ENCODE peak calls at places on chromosomes 1 and 21, in eight cellular contexts. Q is CD8-positive, alpha-beta T cell; D is Peyer's patch; R is WTC11; H is GM12865; P is heart left ventricle; A is endodermal cell; B is Calu3. X is an unnamed sample.

GRCh38 chr1:187626056-187626455 is 797.3 kb downstream of the PLA2G4A start:
- DNase-seq in R (no peak), P (no peak), D (no peak), B (no peak), A (peak), H (peak), Q (no peak), X (no peak)

GRCh38 chr1:30110826-30111225 is 612.6 kb downstream of the MATN1 start:
- DNase-seq in P (no peak), H (no peak), R (no peak), B (no peak), A (no peak), D (no peak), Q (no peak), X (no peak)

GRCh38 chr1:57770236-57770635 is 346.4 kb upstream of the DAB1 start:
- DNase-seq in D (no peak), R (no peak), A (no peak), P (no peak), B (no peak), Q (no peak), H (no peak), X (no peak)

GRCh38 chr1:44881011-44881632 is 38.1 kb upstream of the PTCH2 start:
- DNase-seq in P (peak), H (no peak), Q (no peak), D (no peak), B (no peak), R (no peak), A (no peak), X (no peak)

GRCh38 chr1:243549108-243549507 is 293.3 kb downstream of the SDCCAG8 start:
- DNase-seq in A (no peak), H (no peak), B (peak), P (no peak), Q (no peak), D (no peak), R (no peak), X (no peak)

GRCh38 chr1:76625887-76626286 is 241.4 kb upstream of the ST6GALNAC5 start:
- DNase-seq in H (no peak), Q (no peak), D (no peak), R (no peak), P (no peak), A (no peak), B (no peak), X (no peak)

GRCh38 chr21:41418956-41419680 is 6.9 kb upstream of the MX1 start:
- DNase-seq in Q (no peak), P (no peak), R (no peak), A (peak), D (no peak), B (no peak), H (no peak), X (no peak)

GRCh38 chr1:57597036-57597435 is 173.2 kb upstream of the DAB1 start:
- DNase-seq in Q (no peak), B (no peak), P (no peak), A (peak), R (no peak), H (no peak), D (no peak), X (no peak)

GRCh38 chr1:97046765-97047411 is 325.3 kb downstream of the PTBP2 start:
- DNase-seq in A (no peak), P (no peak), Q (no peak), B (no peak), R (no peak), H (peak), D (no peak), X (no peak)

GRCh38 chr1:7578206-7578605 is 192.9 kb upstream of the VAMP3 start:
- DNase-seq in A (no peak), B (no peak), H (no peak), D (no peak), Q (no peak), P (no peak), R (no peak), X (no peak)

GRCh38 chr21:38679531-38679930 is 126.2 kb upstream of the ETS2 start:
- DNase-seq in H (peak), A (no peak), Q (no peak), R (no peak), B (no peak), P (no peak), D (no peak), X (no peak)

GRCh38 chr1:205515781-205516253 is 11.3 kb downstream of the CDK18 start:
- DNase-seq in R (no peak), B (no peak), P (peak), D (no peak), A (peak), Q (no peak), H (no peak), X (no peak)

GRCh38 chr1:1082239-1083180 is 8.4 kb upstream of the RNF223 start:
- DNase-seq in D (no peak), Q (no peak), B (no peak), A (peak), P (peak), R (no peak), H (no peak), X (no peak)

GRCh38 chr1:39082811-39083576 is 56.8 kb downstream of the NDUFS5 start:
- DNase-seq in R (no peak), B (no peak), P (no peak), D (no peak), Q (no peak), H (no peak), A (no peak), X (no peak)

GRCh38 chr1:59150537-59151386 is 146.1 kb upstream of the FGGY start:
- DNase-seq in P (peak), H (peak), B (no peak), Q (no peak), A (peak), D (peak), R (no peak), X (no peak)

GRCh38 chr1:42913426-42914091 is 45.1 kb downstream of the SLC2A1 start:
- DNase-seq in H (peak), A (peak), B (peak), Q (peak), R (peak), P (no peak), D (peak), X (peak)

GRCh38 chr21:39633770-39634181 is 21.0 kb downstream of the B3GALT5 start:
- DNase-seq in H (no peak), P (no peak), A (no peak), Q (no peak), B (peak), D (no peak), R (no peak), X (no peak)

GRCh38 chr1:66648896-66649597 is 103.2 kb upstream of the DYNLT5 start:
- DNase-seq in A (no peak), D (no peak), P (no peak), Q (no peak), H (peak), B (no peak), R (no peak), X (no peak)

GRCh38 chr1:19306941-19307340 is 5.0 kb downstream of the AKR7A2 start:
- DNase-seq in B (no peak), Q (no peak), D (no peak), P (no peak), A (no peak), R (no peak), H (no peak), X (no peak)

GRCh38 chr1:180358649-180359048 is 128.6 kb downstream of the LHX4 start:
- DNase-seq in Q (no peak), H (no peak), P (peak), D (no peak), B (no peak), A (no peak), R (no peak), X (no peak)

GRCh38 chr1:8137406-8138244 is 111.5 kb upstream of the ERRFI1 start:
- DNase-seq in R (no peak), D (no peak), B (peak), A (no peak), Q (no peak), H (no peak), P (peak), X (no peak)

GRCh38 chr1:168428063-168428731 is 115.6 kb downstream of the XCL2 start:
- DNase-seq in B (no peak), Q (no peak), D (no peak), R (peak), H (no peak), A (peak), P (peak), X (no peak)

GRCh38 chr1:175530167-175530566 is 213.2 kb downstream of the TNR start:
- DNase-seq in P (no peak), B (no peak), A (peak), R (peak), H (no peak), Q (no peak), D (no peak), X (no peak)

GRCh38 chr21:44530903-44531605 is 8.9 kb downstream of the KRTAP10-1 start:
- DNase-seq in P (no peak), Q (peak), A (peak), B (no peak), H (no peak), D (no peak), R (peak), X (no peak)

GRCh38 chr1:184973308-184974085 is 811 bp downstream of the NIBAN1 start:
- DNase-seq in Q (no peak), P (peak), R (peak), D (peak), A (peak), H (peak), B (peak), X (peak)

GRCh38 chr1:19062258-19063029 is 106.0 kb upstream of the IFFO2 start:
- DNase-seq in A (no peak), Q (no peak), P (no peak), B (no peak), D (no peak), R (no peak), H (peak), X (no peak)

GRCh38 chr1:34871443-34872132 is 12.0 kb upstream of the SMIM12 start:
- DNase-seq in B (no peak), D (no peak), R (no peak), Q (no peak), A (peak), P (no peak), H (no peak), X (no peak)

DNA sequence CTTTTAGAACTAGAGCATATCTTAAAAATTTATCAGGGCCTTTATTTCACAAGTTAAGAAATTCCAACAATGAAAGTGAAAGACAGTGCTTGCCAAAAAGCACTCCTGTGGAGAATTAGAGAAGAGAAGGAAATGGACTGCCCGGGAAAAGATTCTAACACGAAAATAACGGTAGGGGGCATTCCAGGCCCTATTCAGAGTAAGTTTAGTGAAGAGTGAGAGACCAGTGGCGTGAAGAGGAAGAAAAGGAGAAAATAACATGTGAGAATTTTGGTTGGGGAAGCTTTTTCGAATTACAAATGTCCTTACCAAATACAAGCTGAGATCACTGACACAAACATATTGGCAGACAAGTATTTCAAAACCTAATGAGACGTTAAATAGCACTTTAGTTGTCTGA is 38.4 kb upstream of the RBM34 start:
- DNase-seq in A (peak), P (no peak), Q (no peak), H (peak), B (no peak), D (no peak), R (peak), X (peak)
- TF ChIP-seq CTCF in A (peak), P (no peak), Q (no peak), H (peak), B (no peak), D (no peak), R (no peak), X (peak)

GRCh38 chr21:45970674-45971486 is 10.7 kb upstream of the COL6A1 start:
- DNase-seq in H (no peak), Q (peak), D (no peak), P (no peak), A (peak), B (peak), R (peak), X (peak)
- TF ChIP-seq CTCF in H (peak), Q (peak), D (peak), P (peak), A (peak), B (peak), R (peak), X (peak)

GRCh38 chr1:154347961-154348360 is 22.6 kb downstream of the ATP8B2 start:
- DNase-seq in B (no peak), R (no peak), D (no peak), Q (no peak), A (no peak), H (no peak), P (no peak), X (no peak)

GRCh38 chr1:154350383-154350782 is 25.1 kb downstream of the ATP8B2 start:
- DNase-seq in H (no peak), Q (no peak), A (peak), B (no peak), D (no peak), P (no peak), R (peak), X (no peak)

GRCh38 chr1:154349121-154349520 is 23.8 kb downstream of the ATP8B2 start:
- DNase-seq in R (no peak), H (no peak), B (no peak), D (no peak), P (no peak), Q (no peak), A (peak), X (no peak)

GRCh38 chr1:154346276-154346914 is 21.1 kb downstream of the ATP8B2 start:
- DNase-seq in A (no peak), H (no peak), R (no peak), B (no peak), D (no peak), P (no peak), Q (no peak), X (no peak)

DNA sequence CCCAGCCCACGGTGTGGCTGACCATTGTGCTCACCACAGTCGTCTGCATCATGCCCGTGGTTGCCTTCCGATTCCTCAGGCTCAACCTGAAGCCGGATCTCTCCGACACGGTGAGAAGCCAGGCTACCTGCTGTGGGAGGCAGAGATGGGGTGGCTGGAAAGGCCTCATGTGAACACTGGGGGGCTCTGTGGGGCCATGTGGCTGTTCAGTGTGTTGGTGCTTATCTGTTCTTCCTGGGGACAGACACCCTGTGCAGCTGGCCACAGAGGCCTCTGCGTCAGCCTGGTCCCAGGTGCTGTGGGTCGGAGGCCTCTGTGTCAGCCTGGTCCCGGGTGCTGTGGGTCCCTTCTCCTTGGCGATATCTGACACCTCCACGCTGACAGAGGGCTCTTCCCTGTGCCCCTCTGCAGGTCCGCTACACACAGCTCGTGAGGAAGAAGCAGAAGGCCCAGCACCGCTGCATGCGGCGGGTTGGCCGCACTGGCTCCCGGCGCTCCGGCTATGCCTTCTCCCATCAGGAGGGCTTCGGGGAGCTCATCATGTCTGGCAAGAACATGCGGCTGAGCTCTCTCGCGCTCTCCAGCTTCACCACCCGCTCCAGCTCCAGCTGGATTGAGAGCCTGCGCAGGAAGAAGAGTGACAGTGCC is 23.2 kb downstream of the ATP8B2 start:
- DNase-seq in H (no peak), P (no peak), D (no peak), R (no peak), Q (no peak), A (peak), B (peak), X (no peak)
- TF ChIP-seq CTCF in H (no peak), P (no peak), D (no peak), R (no peak), Q (no peak), A (no peak), B (peak), X (no peak)

GRCh38 chr1:176877557-176877956 is 287.0 kb downstream of the ASTN1 start:
- DNase-seq in H (no peak), Q (no peak), P (no peak), B (no peak), R (no peak), A (no peak), D (no peak), X (no peak)

GRCh38 chr1:176880954-176881595 is 283.4 kb downstream of the ASTN1 start:
- DNase-seq in B (peak), H (peak), A (peak), P (peak), R (peak), Q (no peak), D (peak), X (peak)

GRCh38 chr1:176879784-176880620 is 284.5 kb downstream of the ASTN1 start:
- DNase-seq in B (no peak), Q (no peak), A (no peak), D (no peak), R (no peak), H (no peak), P (no peak), X (no peak)

GRCh38 chr1:176876966-176877515 is 287.5 kb downstream of the ASTN1 start:
- DNase-seq in B (no peak), D (no peak), H (no peak), A (no peak), Q (no peak), P (no peak), R (no peak), X (no peak)

GRCh38 chr1:176878750-176879536 is 285.6 kb downstream of the ASTN1 start:
- DNase-seq in B (no peak), P (no peak), A (peak), D (no peak), R (peak), H (no peak), Q (no peak), X (no peak)
- TF ChIP-seq CTCF in B (no peak), P (no peak), A (peak), D (no peak), R (no peak), H (peak), Q (no peak), X (peak)

GRCh38 chr1:194469282-194469681 is 1282.9 kb upstream of the B3GALT2 start:
- DNase-seq in D (no peak), A (no peak), H (no peak), R (no peak), Q (no peak), P (no peak), B (no peak), X (no peak)

GRCh38 chr1:194466706-194467105 is 1280.3 kb upstream of the B3GALT2 start:
- DNase-seq in Q (no peak), P (no peak), D (no peak), B (no peak), R (no peak), A (no peak), H (no peak), X (no peak)
- TF ChIP-seq CTCF in Q (no peak), P (peak), D (no peak), B (peak), R (no peak), A (peak), H (no peak), X (peak)

GRCh38 chr1:156020293-156021086 is at the start of gene SSR2:
- DNase-seq in A (peak), Q (peak), R (peak), H (peak), D (peak), P (peak), B (peak), X (peak)

GRCh38 chr1:156021087-156021416 is 301 bp upstream of the SSR2 start:
- DNase-seq in D (no peak), B (no peak), A (no peak), R (no peak), Q (no peak), H (no peak), P (no peak), X (no peak)

GRCh38 chr1:156021954-156022353 is 1.2 kb upstream of the SSR2 start:
- DNase-seq in R (no peak), A (no peak), D (no peak), B (no peak), P (no peak), Q (no peak), H (no peak), X (no peak)

GRCh38 chr1:156026588-156026987 is 5.8 kb upstream of the SSR2 start:
- DNase-seq in Q (no peak), B (no peak), R (no peak), H (no peak), A (no peak), P (no peak), D (no peak), X (no peak)

GRCh38 chr1:156025873-156026272 is 5.1 kb upstream of the SSR2 start:
- DNase-seq in B (peak), Q (peak), D (no peak), R (peak), A (peak), H (peak), P (peak), X (peak)
- TF ChIP-seq CTCF in B (peak), Q (peak), D (no peak), R (no peak), A (peak), H (peak), P (peak), X (peak)

GRCh38 chr1:90579212-90579802 is 137.8 kb downstream of the BARHL2 start:
- DNase-seq in D (no peak), P (no peak), H (peak), Q (no peak), R (no peak), B (no peak), A (no peak), X (no peak)
- TF ChIP-seq CTCF in D (peak), P (peak), H (peak), Q (peak), R (peak), B (peak), A (peak), X (peak)

GRCh38 chr1:226660410-226661182 is 78.5 kb downstream of the ITPKB start:
- DNase-seq in A (no peak), H (no peak), R (no peak), P (peak), D (no peak), Q (peak), B (no peak), X (no peak)

GRCh38 chr1:226663327-226663704 is 75.8 kb downstream of the ITPKB start:
- DNase-seq in P (no peak), Q (no peak), H (no peak), A (no peak), R (no peak), D (no peak), B (no peak), X (no peak)

GRCh38 chr1:226661271-226661670 is 77.8 kb downstream of the ITPKB start:
- DNase-seq in Q (peak), B (no peak), P (no peak), H (no peak), D (no peak), R (no peak), A (no peak), X (no peak)

GRCh38 chr1:226662704-226663326 is 76.3 kb downstream of the ITPKB start:
- DNase-seq in Q (peak), B (peak), H (peak), D (peak), P (peak), R (no peak), A (peak), X (no peak)

GRCh38 chr1:226661965-226662364 is 77.1 kb downstream of the ITPKB start:
- DNase-seq in H (no peak), P (no peak), A (no peak), R (no peak), B (no peak), Q (peak), D (no peak), X (no peak)
- TF ChIP-seq CTCF in H (no peak), P (no peak), A (peak), R (no peak), B (no peak), Q (no peak), D (no peak), X (no peak)

DNA sequence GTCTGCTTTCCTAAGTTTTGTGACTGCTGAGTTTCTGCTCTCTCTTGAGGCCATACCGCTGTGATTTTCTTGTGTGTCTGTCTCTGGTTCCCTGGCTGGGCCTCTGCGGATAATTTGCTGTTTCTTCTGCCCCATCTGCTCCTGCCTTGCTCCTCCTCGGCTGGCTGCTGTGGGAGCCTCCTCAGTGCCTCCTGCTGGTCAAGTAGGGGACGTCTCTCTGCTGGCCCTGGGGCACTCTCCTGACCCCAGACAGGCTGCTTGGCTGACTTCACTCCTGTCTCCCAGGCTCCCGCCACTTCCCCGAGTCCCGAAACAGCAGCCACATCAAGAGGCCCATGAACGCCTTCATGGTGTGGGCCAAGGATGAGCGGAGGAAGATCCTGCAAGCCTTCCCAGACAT is 28.5 kb downstream of the ETNK2 start:
- DNase-seq in B (no peak), P (no peak), R (peak), A (peak), H (peak), Q (no peak), D (no peak), X (peak)
- TF ChIP-seq CTCF in B (no peak), P (no peak), R (peak), A (peak), H (peak), Q (no peak), D (no peak), X (peak)